ENCODE peak calls at places on chromosomes 16 and 17, in seven cellular contexts. One of them, this sample, is unnamed.
A peak's percentile ranks its signal among the peaks of the same experiment; 100 is the strongest.

GRCh38 chr16:81723098-81723723 is 55.9 kb upstream of the PLCG2 start:
- DNase-seq in NCI-H2107: peak; percentile 73
- DNase-seq in spleen: peak; percentile 46
- DNase-seq in sciatic nerve: no peak
- DNase-seq in adipocyte: peak; percentile 96
- DNase-seq in psoas muscle: no peak
- DNase-seq in midbrain: peak; percentile 88
- DNase-seq in this sample: no peak

GRCh38 chr17:10631048-10631700 is 25.9 kb downstream of the MYH3 start:
- DNase-seq in midbrain: peak; percentile 4
- DNase-seq in psoas muscle: no peak
- DNase-seq in adipocyte: peak; percentile 54
- DNase-seq in spleen: peak; percentile 74
- DNase-seq in NCI-H2107: no peak
- DNase-seq in sciatic nerve: no peak
- DNase-seq in this sample: no peak

GRCh38 chr17:39573447-39574298 is 34.0 kb downstream of the NEUROD2 start:
- DNase-seq in spleen: peak; percentile 86
- DNase-seq in psoas muscle: peak; percentile 76
- DNase-seq in midbrain: peak; percentile 49
- DNase-seq in adipocyte: peak; percentile 85
- DNase-seq in sciatic nerve: peak; percentile 72
- DNase-seq in NCI-H2107: no peak
- DNase-seq in this sample: peak; percentile 76

GRCh38 chr17:44324092-44324570 is 492 bp downstream of the SLC25A39 start:
- DNase-seq in NCI-H2107: no peak
- DNase-seq in midbrain: no peak
- DNase-seq in adipocyte: peak; percentile 53
- DNase-seq in spleen: no peak
- DNase-seq in sciatic nerve: no peak
- DNase-seq in psoas muscle: peak; percentile 34
- DNase-seq in this sample: no peak

GRCh38 chr16:81175325-81175891 is 63.1 kb upstream of the BCO1 start:
- DNase-seq in sciatic nerve: no peak
- DNase-seq in NCI-H2107: no peak
- DNase-seq in adipocyte: peak; percentile 68
- DNase-seq in psoas muscle: no peak
- DNase-seq in spleen: no peak
- DNase-seq in midbrain: no peak
- DNase-seq in this sample: no peak

GRCh38 chr17:65243838-65244237 is 106.7 kb downstream of the RGS9 start:
- DNase-seq in sciatic nerve: no peak
- DNase-seq in adipocyte: peak; percentile 27
- DNase-seq in spleen: no peak
- DNase-seq in psoas muscle: no peak
- DNase-seq in NCI-H2107: no peak
- DNase-seq in midbrain: peak; percentile 44
- DNase-seq in this sample: peak; percentile 44

GRCh38 chr17:69640073-69640472 is 225.6 kb downstream of the MAP2K6 start:
- DNase-seq in NCI-H2107: no peak
- DNase-seq in sciatic nerve: no peak
- DNase-seq in spleen: no peak
- DNase-seq in midbrain: no peak
- DNase-seq in adipocyte: no peak
- DNase-seq in psoas muscle: no peak
- DNase-seq in this sample: no peak

GRCh38 chr16:2244926-2245795 is 6.2 kb downstream of the ECI1 start:
- DNase-seq in sciatic nerve: no peak
- DNase-seq in NCI-H2107: no peak
- DNase-seq in adipocyte: no peak
- DNase-seq in psoas muscle: no peak
- DNase-seq in spleen: no peak
- DNase-seq in midbrain: no peak
- DNase-seq in this sample: no peak

GRCh38 chr17:61457226-61457983 is 5.2 kb downstream of the TBX4 start:
- DNase-seq in psoas muscle: no peak
- DNase-seq in midbrain: no peak
- DNase-seq in NCI-H2107: no peak
- DNase-seq in spleen: no peak
- DNase-seq in adipocyte: no peak
- DNase-seq in sciatic nerve: no peak
- DNase-seq in this sample: no peak

GRCh38 chr16:12132290-12132689 is 155.8 kb downstream of the SNX29 start:
- DNase-seq in psoas muscle: no peak
- DNase-seq in midbrain: no peak
- DNase-seq in NCI-H2107: no peak
- DNase-seq in adipocyte: peak; percentile 47
- DNase-seq in sciatic nerve: no peak
- DNase-seq in spleen: no peak
- DNase-seq in this sample: no peak

GRCh38 chr17:8073627-8074485 is 13.7 kb downstream of the ALOX12B start:
- DNase-seq in adipocyte: peak; percentile 83
- DNase-seq in midbrain: peak; percentile 35
- DNase-seq in psoas muscle: peak; percentile 72
- DNase-seq in NCI-H2107: no peak
- DNase-seq in spleen: peak; percentile 95
- DNase-seq in sciatic nerve: peak; percentile 82
- DNase-seq in this sample: peak; percentile 71

GRCh38 chr16:569445-570254 is at the start of gene PIGQ:
- DNase-seq in spleen: peak; percentile 92
- DNase-seq in sciatic nerve: peak; percentile 83
- DNase-seq in midbrain: peak; percentile 38
- DNase-seq in adipocyte: peak; percentile 80
- DNase-seq in NCI-H2107: no peak
- DNase-seq in psoas muscle: peak; percentile 77
- DNase-seq in this sample: peak; percentile 81

GRCh38 chr17:62592305-62593099 is 35.0 kb upstream of the MRC2 start:
- DNase-seq in sciatic nerve: no peak
- DNase-seq in midbrain: no peak
- DNase-seq in psoas muscle: no peak
- DNase-seq in spleen: no peak
- DNase-seq in NCI-H2107: no peak
- DNase-seq in adipocyte: no peak
- DNase-seq in this sample: no peak

GRCh38 chr16:27333549-27333948 is 19.8 kb downstream of the IL4R start:
- DNase-seq in NCI-H2107: no peak
- DNase-seq in psoas muscle: no peak
- DNase-seq in sciatic nerve: no peak
- DNase-seq in spleen: peak; percentile 16
- DNase-seq in midbrain: no peak
- DNase-seq in adipocyte: no peak
- DNase-seq in this sample: no peak

GRCh38 chr16:48959204-48959603 is 322.4 kb downstream of the CBLN1 start:
- DNase-seq in adipocyte: no peak
- DNase-seq in spleen: peak; percentile 13
- DNase-seq in midbrain: no peak
- DNase-seq in NCI-H2107: no peak
- DNase-seq in psoas muscle: no peak
- DNase-seq in sciatic nerve: no peak
- DNase-seq in this sample: no peak

GRCh38 chr17:28049071-28049470 is 6.6 kb downstream of the NLK start:
- DNase-seq in midbrain: no peak
- DNase-seq in adipocyte: no peak
- DNase-seq in NCI-H2107: no peak
- DNase-seq in spleen: no peak
- DNase-seq in psoas muscle: no peak
- DNase-seq in sciatic nerve: no peak
- DNase-seq in this sample: no peak

GRCh38 chr16:22186517-22186916 is 19.6 kb upstream of the EEF2K start:
- DNase-seq in midbrain: no peak
- DNase-seq in spleen: no peak
- DNase-seq in sciatic nerve: no peak
- DNase-seq in psoas muscle: no peak
- DNase-seq in adipocyte: no peak
- DNase-seq in NCI-H2107: no peak
- DNase-seq in this sample: no peak

GRCh38 chr17:73705594-73705993 is 61.3 kb upstream of the SDK2 start:
- DNase-seq in sciatic nerve: no peak
- DNase-seq in spleen: no peak
- DNase-seq in midbrain: no peak
- DNase-seq in adipocyte: no peak
- DNase-seq in psoas muscle: peak; percentile 20
- DNase-seq in NCI-H2107: no peak
- DNase-seq in this sample: no peak

GRCh38 chr17:79843917-79844815 is 4.9 kb upstream of the CBX4 start:
- DNase-seq in sciatic nerve: peak; percentile 82
- DNase-seq in adipocyte: peak; percentile 85
- DNase-seq in spleen: peak; percentile 86
- DNase-seq in psoas muscle: peak; percentile 73
- DNase-seq in NCI-H2107: no peak
- DNase-seq in midbrain: peak; percentile 60
- DNase-seq in this sample: peak; percentile 79

GRCh38 chr16:10280262-10281170 is 98.3 kb upstream of the GRIN2A start:
- DNase-seq in spleen: no peak
- DNase-seq in NCI-H2107: no peak
- DNase-seq in sciatic nerve: no peak
- DNase-seq in adipocyte: no peak
- DNase-seq in psoas muscle: no peak
- DNase-seq in midbrain: no peak
- DNase-seq in this sample: no peak

GRCh38 chr17:40564883-40565744 is at the start of gene CCR7:
- DNase-seq in NCI-H2107: no peak
- DNase-seq in adipocyte: no peak
- DNase-seq in spleen: peak; percentile 94
- DNase-seq in psoas muscle: no peak
- DNase-seq in midbrain: no peak
- DNase-seq in sciatic nerve: no peak
- DNase-seq in this sample: peak; percentile 20

GRCh38 chr16:57041182-57042156 is 50.9 kb upstream of the CPNE2 start:
- DNase-seq in sciatic nerve: no peak
- DNase-seq in adipocyte: no peak
- DNase-seq in psoas muscle: no peak
- DNase-seq in spleen: peak; percentile 90
- DNase-seq in NCI-H2107: no peak
- DNase-seq in midbrain: no peak
- DNase-seq in this sample: no peak

GRCh38 chr17:81821603-81822311 is 11.3 kb downstream of the MCRIP1 start:
- DNase-seq in psoas muscle: peak; percentile 86
- DNase-seq in spleen: peak; percentile 86
- DNase-seq in midbrain: peak; percentile 38
- DNase-seq in NCI-H2107: peak; percentile 66
- DNase-seq in adipocyte: no peak
- DNase-seq in sciatic nerve: peak; percentile 78
- DNase-seq in this sample: peak; percentile 85

GRCh38 chr17:1769826-1770477 is 8.1 kb downstream of the SERPINF1 start:
- DNase-seq in adipocyte: no peak
- DNase-seq in spleen: no peak
- DNase-seq in midbrain: no peak
- DNase-seq in psoas muscle: no peak
- DNase-seq in sciatic nerve: no peak
- DNase-seq in NCI-H2107: no peak
- DNase-seq in this sample: no peak

GRCh38 chr16:2910441-2910840 is 1.3 kb upstream of the FLYWCH1 start:
- DNase-seq in spleen: no peak
- DNase-seq in NCI-H2107: no peak
- DNase-seq in psoas muscle: no peak
- DNase-seq in adipocyte: peak; percentile 60
- DNase-seq in sciatic nerve: no peak
- DNase-seq in midbrain: no peak
- DNase-seq in this sample: no peak

GRCh38 chr16:30884760-30885159 is 9.1 kb downstream of the BCL7C start:
- DNase-seq in adipocyte: no peak
- DNase-seq in NCI-H2107: no peak
- DNase-seq in sciatic nerve: no peak
- DNase-seq in psoas muscle: no peak
- DNase-seq in midbrain: no peak
- DNase-seq in spleen: no peak
- DNase-seq in this sample: no peak

GRCh38 chr17:73091770-73092517 is 544 bp downstream of the SLC39A11 start:
- DNase-seq in spleen: peak; percentile 76
- DNase-seq in adipocyte: peak; percentile 45
- DNase-seq in psoas muscle: no peak
- DNase-seq in sciatic nerve: peak; percentile 58
- DNase-seq in NCI-H2107: no peak
- DNase-seq in midbrain: peak; percentile 50
- DNase-seq in this sample: peak; percentile 39

GRCh38 chr17:10292057-10292931 is 80.5 kb downstream of the MYH13 start:
- DNase-seq in psoas muscle: peak; percentile 66
- DNase-seq in spleen: no peak
- DNase-seq in adipocyte: peak; percentile 37
- DNase-seq in sciatic nerve: no peak
- DNase-seq in midbrain: no peak
- DNase-seq in NCI-H2107: no peak
- DNase-seq in this sample: peak; percentile 62

GRCh38 chr17:80152057-80152831 is 5.3 kb upstream of the EIF4A3 start:
- DNase-seq in spleen: no peak
- DNase-seq in midbrain: no peak
- DNase-seq in adipocyte: no peak
- DNase-seq in NCI-H2107: no peak
- DNase-seq in sciatic nerve: peak; percentile 12
- DNase-seq in psoas muscle: no peak
- DNase-seq in this sample: no peak

GRCh38 chr17:58249270-58250133 is 11.1 kb downstream of the LPO start:
- DNase-seq in sciatic nerve: peak; percentile 83
- DNase-seq in psoas muscle: peak; percentile 72
- DNase-seq in midbrain: peak; percentile 69
- DNase-seq in spleen: peak; percentile 93
- DNase-seq in adipocyte: peak; percentile 73
- DNase-seq in NCI-H2107: peak; percentile 36
- DNase-seq in this sample: peak; percentile 65